ENCODE peak calls at places on chromosomes 5 and 9, in five cellular contexts. C is neuronal stem cell; F is left ventricle myocardium inferior; L is naive thymus-derived CD8-positive, alpha-beta T cell; D is CD4-positive, alpha-beta memory T cell. G is an unnamed sample.

GRCh38 chr9:121284733-121285451 is 16.9 kb downstream of the GSN start:
- DNase-seq in C (no peak), F (no peak), L (no peak), D (no peak), G (no peak)

GRCh38 chr5:177508837-177509236 is 789 bp downstream of the DOK3 start:
- DNase-seq in C (no peak), F (no peak), L (no peak), D (no peak), G (no peak)

GRCh38 chr5:112694853-112695709 is 42.6 kb upstream of the APC start:
- DNase-seq in C (no peak), F (no peak), L (no peak), D (no peak), G (no peak)

GRCh38 chr5:32708949-32709348 is 2.2 kb upstream of the NPR3 start:
- DNase-seq in C (peak; percentile 27), F (no peak), L (no peak), D (no peak), G (no peak)

GRCh38 chr5:28549588-28549987 is 1511.2 kb upstream of the CDH9 start:
- DNase-seq in C (no peak), F (no peak), L (no peak), D (no peak), G (no peak)

GRCh38 chr9:136826188-136826541 is 16.1 kb upstream of the AJM1 start:
- DNase-seq in C (no peak), F (no peak), L (no peak), D (no peak), G (no peak)

GRCh38 chr5:151079838-151080619 is 805 bp downstream of the TNIP1 start:
- DNase-seq in C (no peak), F (no peak), L (no peak), D (no peak), G (no peak)

GRCh38 chr9:100033877-100034551 is 64.8 kb downstream of the ERP44 start:
- DNase-seq in C (no peak), F (no peak), L (no peak), D (no peak), G (no peak)

GRCh38 chr9:26334709-26335108 is 557.9 kb downstream of the CAAP1 start:
- DNase-seq in C (no peak), F (no peak), L (no peak), D (no peak), G (no peak)

GRCh38 chr5:95543017-95543705 is 11.6 kb downstream of the SKIC3 start:
- DNase-seq in C (no peak), F (no peak), L (no peak), D (no peak), G (no peak)

GRCh38 chr9:4666042-4666699 is at the start of gene SPATA6L:
- DNase-seq in C (no peak), F (peak; percentile 71), L (peak; percentile 46), D (peak; percentile 36), G (no peak)

G was measured in KG1.